ENCODE peak calls at places on chromosome 17, in five cellular contexts. A is neural progenitor cell, B is H1, V is aorta, F is ovary. J is an unnamed sample. For H3K4me1, the result is how much of the 10 kb centered on the place peaks cover.

GRCh38 chr17:59798111-59798510 is 90.7 kb downstream of the VMP1 start:
- DNase-seq in A (no peak), B (no peak), V (no peak), F (no peak), J (no peak)

GRCh38 chr17:67717192-67717623 is 528 bp upstream of the NOL11 start:
- DNase-seq in A (no peak), B (no peak), V (no peak), F (no peak), J (no peak)

GRCh38 chr17:28293994-28294393 is 25.0 kb upstream of the TMEM97 start:
- DNase-seq in A (no peak), B (no peak), V (no peak), F (no peak), J (no peak)

GRCh38 chr17:58215685-58216084 is 3.4 kb downstream of the MKS1 start:
- DNase-seq in A (no peak), B (no peak), V (no peak), F (no peak), J (no peak)

GRCh38 chr17:61389670-61390478 is 9.8 kb upstream of the TBX2 start:
- DNase-seq in A (peak), B (peak), V (peak), F (no peak), J (no peak)

GRCh38 chr17:61583242-61583641 is 7.8 kb downstream of the NACA2 start:
- DNase-seq in A (no peak), B (no peak), V (no peak), F (no peak), J (peak)

GRCh38 chr17:82072827-82073226 is 7.2 kb upstream of the DUS1L start:
- DNase-seq in A (no peak), B (no peak), V (no peak), F (no peak), J (no peak)

GRCh38 chr17:50850640-50851039 is 15.3 kb downstream of the WFIKKN2 start:
- DNase-seq in A (no peak), B (no peak), V (no peak), F (no peak), J (no peak)

GRCh38 chr17:20191066-20191465 is 181.9 kb downstream of the SPECC1 start:
- DNase-seq in A (no peak), B (no peak), V (no peak), F (no peak), J (no peak)

GRCh38 chr17:61503961-61504360 is 51.7 kb downstream of the TBX4 start:
- DNase-seq in A (no peak), B (no peak), V (no peak), F (no peak), J (no peak)

GRCh38 chr17:38454528-38454927 is 26.3 kb downstream of the ARHGAP23 start:
- DNase-seq in A (no peak), B (no peak), V (peak), F (peak), J (peak)
- H3K4me3 ChIP-seq in A (peak), B (peak), V (no peak), F (peak), J (peak)

DNA sequence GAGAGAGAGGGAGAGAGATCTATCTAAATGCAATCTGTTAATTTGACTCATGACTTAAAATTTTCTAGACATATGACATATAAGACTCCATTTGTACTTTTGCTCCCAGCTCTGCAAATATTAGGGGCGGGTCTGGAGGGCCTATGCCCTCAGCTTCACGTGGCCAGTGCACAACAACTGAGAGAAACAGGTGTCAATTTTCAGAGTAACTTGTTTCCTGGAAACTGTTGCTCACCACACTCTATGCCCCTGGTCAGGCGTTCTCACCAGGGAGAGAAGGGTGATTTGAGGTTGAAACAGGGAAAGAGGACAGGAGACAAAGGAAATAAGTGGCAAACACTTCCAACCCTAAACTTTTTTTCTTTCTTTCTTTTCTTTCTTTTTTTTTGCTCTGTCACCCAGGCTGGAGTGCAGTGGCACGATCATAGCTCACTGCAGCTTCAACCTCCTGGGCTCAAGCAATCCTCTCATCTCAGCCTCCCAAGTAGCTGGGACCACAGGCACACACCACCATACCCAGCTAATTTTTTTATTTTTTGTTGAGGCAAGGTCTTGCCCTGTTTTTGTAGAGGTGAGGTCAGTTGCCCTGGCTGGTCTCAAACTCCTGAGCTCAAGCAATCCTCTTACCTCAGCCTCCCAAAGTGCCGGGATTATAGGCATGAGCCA is 270.0 kb downstream of the SLC39A11 start:
- DNase-seq in A (no peak), B (no peak), V (no peak), F (no peak), J (peak)
- H3K4me1 ChIP-seq in A (under half), B (under half), V (under half), F (under half), J (under half)

DNA sequence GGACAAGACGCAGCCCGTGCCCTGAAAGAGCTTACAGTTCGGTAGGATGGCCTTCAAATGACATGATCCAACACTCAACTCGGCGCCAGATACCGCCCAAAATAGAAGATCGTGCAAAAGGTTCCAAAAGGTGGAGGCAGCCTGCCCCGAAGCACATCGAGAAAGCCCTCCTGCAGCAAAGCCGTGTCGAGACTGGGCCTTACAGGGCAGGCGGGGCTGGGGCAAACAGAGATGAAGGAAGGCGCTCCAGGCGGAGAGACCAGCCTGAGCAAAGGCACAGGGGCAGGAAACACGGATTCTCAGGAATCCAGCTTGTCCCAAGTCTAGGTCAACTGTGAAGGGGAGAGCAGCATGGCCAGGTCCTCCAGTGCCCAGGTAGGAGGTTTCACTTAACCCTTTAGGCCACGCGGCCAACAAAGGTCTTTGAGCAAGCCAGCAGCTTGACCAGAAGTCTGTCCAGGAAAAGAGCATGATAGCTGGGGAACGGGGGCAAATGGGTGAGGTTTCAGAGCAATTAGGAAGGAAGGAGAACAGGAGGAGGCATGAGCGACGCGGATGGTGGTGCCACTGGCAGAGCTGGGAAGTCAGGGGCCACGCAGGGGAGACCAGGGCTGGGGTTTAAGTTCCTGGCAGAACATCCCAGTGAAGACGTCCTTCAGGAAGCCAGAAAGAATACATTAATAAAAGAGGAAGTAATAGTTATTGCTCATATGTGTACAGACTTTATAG is 21.2 kb upstream of the EIF1 start:
- DNase-seq in A (no peak), B (no peak), V (no peak), F (no peak), J (no peak)
- H3K27ac ChIP-seq in A (no peak), B (no peak), V (no peak), F (no peak), J (no peak)

DNA sequence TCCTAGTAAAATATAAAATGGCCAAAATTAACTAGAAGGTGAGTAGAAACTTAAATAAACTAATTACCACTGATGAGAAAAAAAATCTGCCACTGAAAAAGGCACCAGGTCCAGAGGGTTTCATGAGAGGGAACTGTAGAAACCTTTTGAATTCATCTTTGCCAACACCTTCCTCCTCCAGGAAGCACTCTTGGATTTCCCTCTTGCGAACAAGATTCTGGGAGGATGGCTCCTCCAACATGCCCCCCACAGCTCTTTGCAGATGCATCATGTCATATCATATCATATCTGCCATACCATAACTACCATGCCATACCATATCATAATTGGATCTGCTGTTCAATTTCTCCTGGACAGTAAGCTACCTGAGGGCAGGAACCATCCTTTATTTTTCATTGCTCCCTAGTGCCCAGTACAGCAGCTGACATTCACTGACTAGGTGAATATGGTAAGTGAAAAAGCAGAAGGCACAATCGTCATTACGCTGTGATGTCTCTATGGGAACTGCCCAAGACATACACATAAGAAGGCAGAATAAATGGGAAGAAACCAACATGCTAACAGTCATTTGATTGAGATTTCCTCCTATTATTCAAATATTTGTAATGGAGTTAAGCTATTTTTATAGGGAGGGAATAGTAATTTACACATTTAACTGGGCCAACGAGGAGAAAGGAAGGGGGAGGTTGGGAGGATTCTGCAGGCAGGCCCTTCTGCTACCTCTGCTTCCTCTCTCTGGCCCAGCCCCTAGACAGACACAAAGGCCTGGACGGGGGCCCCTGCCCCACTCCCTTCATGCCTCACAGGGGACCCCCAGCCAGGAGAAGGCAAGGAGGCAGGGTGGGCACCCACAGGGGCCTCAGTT is 110.1 kb upstream of the SMURF2 start:
- DNase-seq in A (no peak), B (no peak), V (no peak), F (no peak), J (no peak)
- H3K4me3 ChIP-seq in A (no peak), B (no peak), V (no peak), F (no peak), J (no peak)

GRCh38 chr17:77466596-77467223 is 325.9 kb downstream of the SEC14L1 start:
- DNase-seq in A (peak), B (no peak), V (no peak), F (no peak), J (no peak)

GRCh38 chr17:77467513-77467912 is 326.7 kb downstream of the SEC14L1 start:
- DNase-seq in A (no peak), B (no peak), V (no peak), F (no peak), J (no peak)

GRCh38 chr17:77466140-77466539 is 325.4 kb downstream of the SEC14L1 start:
- DNase-seq in A (peak), B (peak), V (no peak), F (no peak), J (no peak)

GRCh38 chr17:77464988-77465357 is 324.2 kb downstream of the SEC14L1 start:
- DNase-seq in A (no peak), B (no peak), V (no peak), F (no peak), J (no peak)

DNA sequence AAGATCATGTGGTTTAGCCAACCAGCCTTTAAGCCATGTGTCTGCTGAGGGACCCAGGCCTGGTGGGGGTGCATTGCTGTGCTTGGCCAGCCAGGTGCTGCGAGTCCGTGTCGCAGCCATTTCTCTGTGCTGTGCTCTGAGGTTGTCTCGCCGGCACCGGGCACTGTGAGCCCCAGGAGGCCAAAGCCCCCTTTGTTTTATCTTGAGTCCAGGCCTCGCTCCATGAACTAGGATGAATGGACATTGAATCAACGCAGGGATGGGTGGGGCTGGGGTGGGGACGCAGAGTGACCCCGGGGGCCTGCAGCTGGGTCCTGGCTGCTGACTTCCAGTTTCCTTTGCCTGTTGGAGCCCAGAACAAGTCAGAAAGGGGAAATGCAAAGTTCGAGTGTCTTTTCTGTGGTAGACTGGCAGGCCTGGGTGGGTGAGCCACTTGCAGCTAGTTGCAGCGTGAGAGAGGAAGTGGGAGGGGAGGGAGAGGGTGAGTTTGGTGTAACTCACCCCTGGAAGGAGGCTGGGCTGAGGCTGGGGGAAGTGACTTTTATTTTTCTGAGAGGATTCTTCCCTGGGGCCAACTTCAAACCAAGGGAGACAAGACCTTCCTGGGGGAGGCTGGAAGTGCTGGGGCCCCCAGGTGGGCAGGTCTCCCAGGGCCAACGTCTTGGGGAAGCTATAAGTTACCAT is 324.7 kb downstream of the SEC14L1 start:
- DNase-seq in A (peak), B (peak), V (no peak), F (no peak), J (no peak)
- H3K4me1 ChIP-seq in A (half or more), B (under half), V (under half), F (under half), J (under half)

DNA sequence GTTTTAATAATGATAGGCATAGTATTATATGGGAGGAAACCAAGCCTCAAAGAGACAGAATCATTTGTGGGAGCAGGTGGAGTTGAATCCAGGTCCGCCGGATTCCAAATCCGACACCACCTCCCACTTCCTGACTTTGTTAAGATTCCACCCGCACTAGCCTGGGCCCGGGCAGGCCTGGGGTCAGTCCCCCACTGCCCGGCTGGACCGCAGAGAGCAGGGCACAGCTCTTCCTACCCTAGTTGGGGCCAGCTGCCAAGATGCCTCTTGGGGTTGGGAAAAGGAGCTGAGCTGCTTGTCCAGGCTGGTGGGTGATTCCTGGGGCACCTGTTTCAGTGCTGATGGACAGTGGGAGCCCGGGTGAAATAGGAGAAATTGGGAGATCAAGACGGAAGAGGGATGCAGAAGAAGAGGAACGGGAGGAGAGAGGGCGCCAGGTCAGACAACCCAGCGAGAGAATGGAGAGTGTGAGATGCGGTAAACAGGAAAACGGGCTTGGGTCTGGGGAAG is 53.9 kb downstream of the OR1D5 start:
- DNase-seq in A (no peak), B (no peak), V (no peak), F (no peak), J (no peak)
- H3K27ac ChIP-seq in A (no peak), B (no peak), V (no peak), F (no peak), J (no peak)

GRCh38 chr17:79242393-79242792 is 167.8 kb downstream of the ENGASE start:
- DNase-seq in A (no peak), B (no peak), V (no peak), F (no peak), J (no peak)

GRCh38 chr17:79244665-79245064 is 170.0 kb downstream of the ENGASE start:
- DNase-seq in A (no peak), B (no peak), V (no peak), F (no peak), J (no peak)

GRCh38 chr17:79243603-79243990 is 169.0 kb downstream of the ENGASE start:
- DNase-seq in A (no peak), B (no peak), V (no peak), F (no peak), J (no peak)

GRCh38 chr17:79243996-79244395 is 169.4 kb downstream of the ENGASE start:
- DNase-seq in A (no peak), B (no peak), V (no peak), F (no peak), J (no peak)

GRCh38 chr17:79242873-79243602 is 168.4 kb downstream of the ENGASE start:
- DNase-seq in A (no peak), B (no peak), V (no peak), F (no peak), J (no peak)
- H3K4me3 ChIP-seq in A (no peak), B (no peak), V (no peak), F (no peak), J (no peak)

GRCh38 chr17:17089206-17089550 is 46.9 kb downstream of the MPRIP start:
- DNase-seq in A (no peak), B (no peak), V (no peak), F (no peak), J (no peak)
- H3K4me1 ChIP-seq in A (under half), B (under half), V (under half), F (under half), J (under half)

GRCh38 chr17:43720311-43721060 is 38.1 kb downstream of the SOST start:
- DNase-seq in A (peak), B (peak), V (peak), F (peak), J (no peak)

GRCh38 chr17:43721537-43722268 is 36.9 kb downstream of the SOST start:
- DNase-seq in A (no peak), B (no peak), V (no peak), F (no peak), J (no peak)

GRCh38 chr17:43717913-43718312 is 40.7 kb downstream of the SOST start:
- DNase-seq in A (no peak), B (no peak), V (no peak), F (no peak), J (no peak)

GRCh38 chr17:43722269-43722619 is 36.3 kb downstream of the SOST start:
- DNase-seq in A (no peak), B (no peak), V (no peak), F (no peak), J (no peak)

DNA sequence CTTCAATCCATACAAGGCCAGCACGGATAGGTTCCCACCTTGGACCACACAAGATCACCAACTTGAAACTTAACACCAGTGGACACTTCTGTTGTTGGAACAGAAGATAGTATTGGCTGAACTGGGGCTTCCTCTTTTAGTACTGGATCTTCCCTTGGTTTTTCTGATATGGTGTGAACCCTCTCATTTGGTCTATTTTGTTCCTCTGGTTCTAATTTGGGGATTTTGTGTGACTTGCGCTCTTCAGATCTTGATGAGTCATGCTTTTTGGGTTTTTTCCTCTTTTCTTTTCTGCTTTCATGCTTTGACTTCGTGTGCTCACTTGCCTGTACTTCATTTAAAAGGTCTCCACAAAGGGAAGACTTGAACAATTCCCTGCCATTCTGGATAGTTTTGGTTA is 39.0 kb downstream of the SOST start:
- DNase-seq in A (no peak), B (no peak), V (no peak), F (no peak), J (no peak)
- H3K27ac ChIP-seq in A (no peak), B (no peak), V (no peak), F (no peak), J (no peak)

GRCh38 chr17:74888440-74888839 is 5.0 kb downstream of the FADS6 start:
- DNase-seq in A (no peak), B (no peak), V (no peak), F (no peak), J (no peak)
- H3K4me3 ChIP-seq in A (no peak), B (no peak), V (no peak), F (no peak), J (no peak)